ENCODE peak calls at places on chromosome 7, in four cellular contexts. One of them, this sample, is unnamed.

GRCh38 chr7:33727415-33727814 is 177.9 kb upstream of the BMPER start:
- ATAC-seq in heart left ventricle: no peak
- ATAC-seq in psoas muscle: no peak
- ATAC-seq in foreskin keratinocyte: no peak
- ATAC-seq in this sample: no peak

GRCh38 chr7:36844374-36844773 is 120.1 kb upstream of the AOAH start:
- ATAC-seq in heart left ventricle: no peak
- ATAC-seq in psoas muscle: no peak
- ATAC-seq in foreskin keratinocyte: no peak
- ATAC-seq in this sample: no peak

GRCh38 chr7:8044761-8045430 is 76.3 kb downstream of the GLCCI1 start:
- ATAC-seq in heart left ventricle: no peak
- ATAC-seq in psoas muscle: no peak
- ATAC-seq in foreskin keratinocyte: no peak
- ATAC-seq in this sample: no peak

GRCh38 chr7:19958309-19958896 is 185.0 kb upstream of the TMEM196 start:
- ATAC-seq in heart left ventricle: no peak
- ATAC-seq in psoas muscle: no peak
- ATAC-seq in foreskin keratinocyte: peak; percentile 95
- ATAC-seq in this sample: peak; percentile 65

GRCh38 chr7:101736077-101736476 is 81.3 kb upstream of the CUX1 start:
- ATAC-seq in heart left ventricle: no peak
- ATAC-seq in psoas muscle: no peak
- ATAC-seq in foreskin keratinocyte: no peak
- ATAC-seq in this sample: no peak

GRCh38 chr7:151381333-151382078 is 28.3 kb downstream of the WDR86 start:
- ATAC-seq in heart left ventricle: peak; percentile 28
- ATAC-seq in psoas muscle: peak; percentile 31
- ATAC-seq in foreskin keratinocyte: peak; percentile 62
- ATAC-seq in this sample: peak; percentile 63

GRCh38 chr7:18356195-18356645 is 139.3 kb upstream of the HDAC9 start:
- ATAC-seq in heart left ventricle: peak; percentile 49
- ATAC-seq in psoas muscle: no peak
- ATAC-seq in foreskin keratinocyte: no peak
- ATAC-seq in this sample: peak; percentile 62

GRCh38 chr7:50814166-50814565 is 31.5 kb upstream of the GRB10 start:
- ATAC-seq in heart left ventricle: no peak
- ATAC-seq in psoas muscle: no peak
- ATAC-seq in foreskin keratinocyte: no peak
- ATAC-seq in this sample: no peak

GRCh38 chr7:146054909-146055308 is 61.7 kb upstream of the CNTNAP2 start:
- ATAC-seq in heart left ventricle: no peak
- ATAC-seq in psoas muscle: no peak
- ATAC-seq in foreskin keratinocyte: no peak
- ATAC-seq in this sample: no peak

GRCh38 chr7:141558544-141559183 is 7.5 kb downstream of the AGK start:
- ATAC-seq in heart left ventricle: peak; percentile 78
- ATAC-seq in psoas muscle: no peak
- ATAC-seq in foreskin keratinocyte: no peak
- ATAC-seq in this sample: no peak

GRCh38 chr7:56099653-56100052 is 6.6 kb downstream of the CHCHD2 start:
- ATAC-seq in heart left ventricle: no peak
- ATAC-seq in psoas muscle: no peak
- ATAC-seq in foreskin keratinocyte: no peak
- ATAC-seq in this sample: no peak

GRCh38 chr7:20164420-20165145 is 52.6 kb downstream of the MACC1 start:
- ATAC-seq in heart left ventricle: no peak
- ATAC-seq in psoas muscle: no peak
- ATAC-seq in foreskin keratinocyte: no peak
- ATAC-seq in this sample: no peak

This sample was measured in esophagus mucosa.